ENCODE peak calls at places on chromosomes 6 and 20, in seven cellular contexts. L, F, U, N, B, D and Y are unnamed samples.

GRCh38 chr6:14910692-14911547 is 334.9 kb upstream of the JARID2 start:
- DNase-seq in L (no peak), F (no peak), U (no peak), N (no peak), B (peak), D (peak), Y (no peak)

GRCh38 chr6:97059473-97059872 is 134.9 kb downstream of the KLHL32 start:
- DNase-seq in L (peak), F (peak), U (no peak), N (peak), B (no peak), D (no peak), Y (no peak)

GRCh38 chr6:12328701-12329100 is 38.5 kb downstream of the EDN1 start:
- DNase-seq in L (no peak), F (no peak), U (no peak), N (no peak), B (no peak), D (no peak), Y (no peak)

GRCh38 chr6:52720301-52720700 is 43.0 kb downstream of the GSTA2 start:
- DNase-seq in L (no peak), F (no peak), U (no peak), N (no peak), B (no peak), D (no peak), Y (no peak)

GRCh38 chr6:89999154-89999553 is 104.9 kb downstream of the GJA10 start:
- DNase-seq in L (no peak), F (no peak), U (peak), N (no peak), B (peak), D (no peak), Y (no peak)

GRCh38 chr20:47677314-47678129 is 107.8 kb downstream of the SULF2 start:
- DNase-seq in L (peak), F (peak), U (peak), N (no peak), B (peak), D (peak), Y (no peak)

GRCh38 chr20:51122931-51123658 is 100.2 kb upstream of the KCNG1 start:
- DNase-seq in L (no peak), F (no peak), U (no peak), N (no peak), B (no peak), D (no peak), Y (no peak)

GRCh38 chr6:69449887-69450286 is 346.9 kb downstream of the LMBRD1 start:
- DNase-seq in L (no peak), F (no peak), U (no peak), N (no peak), B (no peak), D (no peak), Y (no peak)

GRCh38 chr6:155038104-155038503 is 43.0 kb downstream of the TIAM2 start:
- DNase-seq in L (no peak), F (no peak), U (no peak), N (no peak), B (no peak), D (no peak), Y (no peak)

GRCh38 chr6:36123270-36124139 is 6.8 kb upstream of the MAPK13 start:
- DNase-seq in L (peak), F (peak), U (peak), N (peak), B (peak), D (peak), Y (peak)

GRCh38 chr6:27766405-27766804 is 145.8 kb downstream of the OR2B2 start:
- DNase-seq in L (no peak), F (no peak), U (no peak), N (no peak), B (no peak), D (no peak), Y (no peak)

GRCh38 chr20:61115627-61116026 is 136.4 kb upstream of the CDH4 start:
- DNase-seq in L (no peak), F (peak), U (no peak), N (no peak), B (no peak), D (no peak), Y (no peak)

GRCh38 chr6:84867521-84867920 is 103.1 kb upstream of the TBX18 start:
- DNase-seq in L (no peak), F (no peak), U (no peak), N (peak), B (no peak), D (no peak), Y (no peak)

GRCh38 chr6:139533573-139534471 is 159.4 kb upstream of the CITED2 start:
- DNase-seq in L (no peak), F (peak), U (peak), N (peak), B (peak), D (no peak), Y (no peak)

GRCh38 chr6:165055231-165055630 is 254.2 kb downstream of the C6orf118 start:
- DNase-seq in L (no peak), F (no peak), U (no peak), N (no peak), B (no peak), D (peak), Y (no peak)

GRCh38 chr20:33689973-33690372 is 3.8 kb upstream of the E2F1 start:
- DNase-seq in L (peak), F (no peak), U (no peak), N (no peak), B (no peak), D (peak), Y (no peak)

GRCh38 chr6:9612489-9612888 is 802.4 kb downstream of the TFAP2A start:
- DNase-seq in L (no peak), F (no peak), U (no peak), N (no peak), B (no peak), D (no peak), Y (no peak)

GRCh38 chr6:39200498-39201020 is 28.7 kb downstream of the KCNK5 start:
- DNase-seq in L (no peak), F (no peak), U (peak), N (no peak), B (no peak), D (no peak), Y (peak)

GRCh38 chr6:53119772-53120409 is 28.8 kb downstream of the GCM1 start:
- DNase-seq in L (peak), F (no peak), U (no peak), N (no peak), B (peak), D (no peak), Y (no peak)

GRCh38 chr20:44943828-44944227 is 16.4 kb downstream of the TOMM34 start:
- DNase-seq in L (no peak), F (no peak), U (no peak), N (no peak), B (no peak), D (no peak), Y (no peak)

GRCh38 chr20:37749185-37749584 is 55.4 kb downstream of the CTNNBL1 start:
- DNase-seq in L (no peak), F (no peak), U (no peak), N (no peak), B (no peak), D (no peak), Y (no peak)

GRCh38 chr6:2369606-2370005 is 124.2 kb upstream of the GMDS start:
- DNase-seq in L (no peak), F (no peak), U (no peak), N (no peak), B (no peak), D (no peak), Y (no peak)

GRCh38 chr6:123909989-123910388 is 106.3 kb downstream of the NKAIN2 start:
- DNase-seq in L (no peak), F (no peak), U (no peak), N (no peak), B (no peak), D (no peak), Y (peak)

GRCh38 chr6:157223486-157223885 is 99.8 kb downstream of the TMEM242 start:
- DNase-seq in L (no peak), F (no peak), U (no peak), N (no peak), B (no peak), D (no peak), Y (no peak)

GRCh38 chr6:157224178-157224956 is 99.0 kb downstream of the TMEM242 start:
- DNase-seq in L (no peak), F (no peak), U (no peak), N (no peak), B (no peak), D (no peak), Y (no peak)

GRCh38 chr6:157221817-157222175 is 101.5 kb downstream of the TMEM242 start:
- DNase-seq in L (no peak), F (no peak), U (no peak), N (no peak), B (no peak), D (no peak), Y (no peak)

GRCh38 chr6:157222201-157222981 is 100.9 kb downstream of the TMEM242 start:
- DNase-seq in L (no peak), F (no peak), U (no peak), N (no peak), B (no peak), D (no peak), Y (no peak)

GRCh38 chr6:157223021-157223430 is 100.3 kb downstream of the TMEM242 start:
- DNase-seq in L (no peak), F (no peak), U (no peak), N (no peak), B (no peak), D (no peak), Y (no peak)
- H3K4me3 ChIP-seq in L (no peak), F (no peak), U (no peak), N (no peak), B (no peak), D (no peak), Y (no peak)

DNA sequence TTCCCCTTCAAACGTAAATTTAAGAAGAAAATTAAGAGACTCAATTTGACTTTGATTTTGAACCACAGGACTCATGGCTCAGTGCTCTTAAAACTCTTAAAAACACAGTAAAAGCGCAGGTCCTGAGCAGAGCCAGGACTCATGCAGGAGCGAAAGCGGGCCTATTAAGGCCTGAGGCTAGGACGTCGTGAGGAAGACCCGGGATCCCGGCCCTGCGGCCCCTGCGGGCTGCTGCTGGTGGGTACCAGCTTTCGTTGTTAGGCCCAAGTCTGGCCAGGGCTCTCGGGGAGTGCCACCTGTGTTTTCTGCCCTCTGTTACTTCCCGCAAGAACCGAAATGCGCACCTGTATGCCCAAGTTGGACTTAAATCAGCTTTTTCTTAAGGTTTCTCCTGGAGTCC is 3.5 kb upstream of the PAX1 start:
- DNase-seq in L (no peak), F (no peak), U (no peak), N (no peak), B (no peak), D (no peak), Y (no peak)
- TF ChIP-seq CTCF in L (no peak), F (no peak), U (no peak), N (no peak), B (no peak), D (no peak), Y (no peak)

GRCh38 chr6:126701799-126702198 is 361.9 kb downstream of the CENPW start:
- DNase-seq in L (no peak), F (no peak), U (no peak), N (no peak), B (no peak), D (no peak), Y (no peak)
- H3K4me3 ChIP-seq in L (no peak), F (no peak), U (no peak), N (no peak), B (no peak), D (peak), Y (no peak)

GRCh38 chr6:55276745-55277627 is 50.3 kb upstream of the GFRAL start:
- DNase-seq in L (peak), F (peak), U (no peak), N (peak), B (no peak), D (peak), Y (peak)
- TF ChIP-seq CTCF in L (peak), F (peak), U (peak), N (peak), B (peak), D (peak), Y (peak)

DNA sequence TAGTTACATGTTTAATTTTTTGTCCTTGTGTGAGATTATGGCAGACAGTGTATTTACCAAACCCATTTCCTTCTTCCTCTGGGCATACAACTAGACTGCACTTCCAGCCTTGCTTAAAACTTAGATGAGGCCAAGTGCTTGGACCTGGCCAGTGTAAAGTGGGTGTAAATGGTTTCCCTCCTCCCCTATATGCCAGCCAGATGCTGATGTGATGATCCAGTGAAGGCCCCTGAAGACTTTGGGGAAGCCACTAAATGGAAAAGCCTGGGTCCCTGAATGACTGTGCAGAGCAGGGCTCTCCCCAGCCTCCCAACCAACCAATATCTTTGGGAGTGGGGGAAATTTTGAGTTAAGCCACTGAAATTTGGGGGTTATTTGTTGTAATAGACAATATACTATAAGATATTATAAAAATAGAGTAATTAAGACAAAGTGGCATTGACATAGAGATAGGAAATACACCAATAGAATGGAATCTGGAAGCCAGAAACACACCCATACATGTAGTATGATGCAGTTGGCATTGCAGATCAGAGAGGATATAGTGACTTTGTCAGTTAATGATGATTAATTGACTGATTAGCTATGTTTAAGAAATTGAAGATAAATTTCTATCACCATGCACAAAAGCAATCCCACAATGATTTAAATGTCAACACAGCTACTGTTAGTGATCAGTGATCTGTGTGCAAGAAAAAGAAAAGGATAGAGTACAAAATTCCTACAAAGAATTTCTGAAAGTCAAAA is 10.4 kb upstream of the SNX9 start:
- DNase-seq in L (no peak), F (no peak), U (no peak), N (no peak), B (no peak), D (no peak), Y (no peak)
- H3K4me3 ChIP-seq in L (no peak), F (no peak), U (no peak), N (no peak), B (no peak), D (no peak), Y (no peak)

GRCh38 chr20:46089338-46090094 is at the start of gene NCOA5:
- DNase-seq in L (peak), F (peak), U (peak), N (peak), B (peak), D (peak), Y (peak)
- TF ChIP-seq CTCF in L (peak), F (peak), U (peak), N (no peak), B (peak), D (peak), Y (peak)

GRCh38 chr6:35048031-35048613 is 93.0 kb downstream of the TCP11 start:
- DNase-seq in L (no peak), F (peak), U (peak), N (no peak), B (no peak), D (peak), Y (no peak)
- H3K4me3 ChIP-seq in L (no peak), F (no peak), U (no peak), N (no peak), B (no peak), D (no peak), Y (no peak)

GRCh38 chr6:13511913-13512717 is 24.7 kb upstream of the GFOD1 start:
- DNase-seq in L (no peak), F (no peak), U (peak), N (no peak), B (no peak), D (no peak), Y (no peak)
- TF ChIP-seq CTCF in L (no peak), F (no peak), U (peak), N (no peak), B (no peak), D (no peak), Y (no peak)

GRCh38 chr6:150617496-150618460 is 18.1 kb downstream of the PLEKHG1 start:
- DNase-seq in L (no peak), F (no peak), U (no peak), N (no peak), B (no peak), D (no peak), Y (no peak)

GRCh38 chr6:150616581-150616980 is 16.9 kb downstream of the PLEKHG1 start:
- DNase-seq in L (no peak), F (no peak), U (no peak), N (no peak), B (no peak), D (no peak), Y (no peak)

GRCh38 chr6:150620244-150620643 is 20.6 kb downstream of the PLEKHG1 start:
- DNase-seq in L (no peak), F (no peak), U (no peak), N (no peak), B (no peak), D (no peak), Y (no peak)

GRCh38 chr6:150615967-150616366 is 16.3 kb downstream of the PLEKHG1 start:
- DNase-seq in L (no peak), F (no peak), U (no peak), N (no peak), B (no peak), D (no peak), Y (no peak)

DNA sequence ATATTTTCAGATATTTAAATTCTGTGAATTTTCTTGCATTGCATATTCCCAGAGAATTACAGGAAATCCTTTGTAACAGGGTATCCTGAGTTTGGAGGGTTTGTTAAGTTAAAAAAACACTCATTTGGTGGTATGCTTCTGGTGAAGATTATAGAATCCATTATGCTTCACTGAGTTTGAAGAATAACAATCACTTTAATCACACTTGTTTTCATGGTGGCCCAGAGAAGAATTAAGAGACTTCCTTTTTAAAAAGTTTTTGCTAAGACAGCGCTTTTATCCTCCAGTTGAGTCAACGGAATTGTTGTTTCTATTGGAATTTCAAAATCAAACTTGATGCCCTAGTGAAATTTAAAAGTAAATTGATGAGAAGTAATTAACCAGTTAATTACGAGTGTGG is 17.4 kb downstream of the PLEKHG1 start:
- DNase-seq in L (no peak), F (no peak), U (no peak), N (no peak), B (no peak), D (no peak), Y (no peak)
- H3K4me3 ChIP-seq in L (no peak), F (no peak), U (no peak), N (no peak), B (no peak), D (no peak), Y (no peak)

GRCh38 chr6:74289881-74290280 is 593.9 kb downstream of the CD109 start:
- DNase-seq in L (no peak), F (no peak), U (no peak), N (peak), B (no peak), D (no peak), Y (no peak)
- TF ChIP-seq CTCF in L (no peak), F (no peak), U (no peak), N (no peak), B (no peak), D (no peak), Y (no peak)